ENCODE peak calls at places on chromosomes 4 and X, in eight cellular contexts. X is aorta; C is ureter; Y is NCI-H187 treated with DMSO at 0.1 percent for 48 hours; N is activated T-cell treated with anti-CD3 and anti-CD28 coated beads, Interleukin-2, amount 50 U/mL, for 72 hours; J is GM10248; S is GM06990; T is progenitor cell of endocrine pancreas. G is an unnamed sample.

GRCh38 chr4:40283413-40283812 is 51.7 kb upstream of the CHRNA9 start:
- DNase-seq in X (no peak), C (no peak), Y (no peak), N (peak; percentile 31), J (no peak), S (no peak), T (no peak), G (no peak)

GRCh38 chrX:97021680-97022079 is 138.0 kb downstream of the RPA4 start:
- DNase-seq in X (no peak), C (no peak), Y (no peak), N (no peak), J (no peak), S (no peak), T (no peak), G (no peak)

GRCh38 chr4:100872811-100873210 is 355.0 kb upstream of the EMCN start:
- DNase-seq in X (no peak), C (no peak), Y (no peak), N (no peak), J (no peak), S (no peak), T (no peak), G (no peak)

GRCh38 chr4:37908488-37909343 is 17.8 kb downstream of the TBC1D1 start:
- DNase-seq in X (no peak), C (no peak), Y (no peak), N (no peak), J (no peak), S (no peak), T (no peak), G (peak; percentile 9)

GRCh38 chr4:15164571-15164970 is 162.3 kb downstream of the CPEB2 start:
- DNase-seq in X (no peak), C (no peak), Y (no peak), N (no peak), J (no peak), S (no peak), T (no peak), G (no peak)

GRCh38 chrX:150623583-150623982 is 55.2 kb downstream of the MTM1 start:
- DNase-seq in X (no peak), C (no peak), Y (no peak), N (no peak), J (no peak), S (no peak), T (no peak), G (no peak)

GRCh38 chrX:105219454-105220401 is 766 bp downstream of the TEX13A start:
- DNase-seq in X (no peak), C (no peak), Y (no peak), N (no peak), J (no peak), S (peak; percentile 1), T (no peak), G (no peak)

GRCh38 chr4:4670869-4671268 is 129.0 kb upstream of the STX18 start:
- DNase-seq in X (no peak), C (no peak), Y (no peak), N (no peak), J (no peak), S (no peak), T (no peak), G (no peak)

GRCh38 chr4:30537462-30537861 is 182.7 kb upstream of the PCDH7 start:
- DNase-seq in X (no peak), C (no peak), Y (no peak), N (no peak), J (no peak), S (no peak), T (no peak), G (peak; percentile 72)

GRCh38 chrX:154032156-154032555 is 12.5 kb upstream of the IRAK1 start:
- DNase-seq in X (no peak), C (no peak), Y (no peak), N (no peak), J (no peak), S (no peak), T (no peak), G (no peak)

GRCh38 chr4:174554329-174554728 is 32.0 kb upstream of the HPGD start:
- DNase-seq in X (no peak), C (no peak), Y (no peak), N (no peak), J (no peak), S (no peak), T (no peak), G (no peak)

GRCh38 chr4:675980-676870 is 1.9 kb downstream of the MYL5 start:
- DNase-seq in X (peak; percentile 49), C (no peak), Y (no peak), N (no peak), J (peak; percentile 75), S (peak; percentile 77), T (no peak), G (no peak)

GRCh38 chr4:71270901-71271300 is 67.9 kb upstream of the SLC4A4 start:
- DNase-seq in X (no peak), C (no peak), Y (no peak), N (peak; percentile 30), J (no peak), S (no peak), T (no peak), G (peak; percentile 54)

GRCh38 chr4:13963601-13964000 is 336.1 kb upstream of the BOD1L1 start:
- DNase-seq in X (no peak), C (no peak), Y (no peak), N (no peak), J (no peak), S (no peak), T (no peak), G (no peak)

GRCh38 chr4:141352775-141353544 is 132.3 kb downstream of the ZNF330 start:
- DNase-seq in X (no peak), C (no peak), Y (no peak), N (no peak), J (no peak), S (no peak), T (no peak), G (peak; percentile 24)

GRCh38 chr4:37891221-37892159 is 606 bp downstream of the TBC1D1 start:
- DNase-seq in X (peak; percentile 55), C (peak; percentile 52), Y (no peak), N (peak; percentile 73), J (peak; percentile 75), S (peak; percentile 88), T (no peak), G (peak; percentile 22)

GRCh38 chrX:129723511-129723910 is 15.3 kb upstream of the XPNPEP2 start:
- DNase-seq in X (no peak), C (no peak), Y (no peak), N (no peak), J (no peak), S (no peak), T (no peak), G (no peak)

GRCh38 chr4:177161781-177162180 is 147.9 kb upstream of the NEIL3 start:
- DNase-seq in X (no peak), C (no peak), Y (no peak), N (no peak), J (no peak), S (no peak), T (no peak), G (no peak)

GRCh38 chrX:100363926-100364325 is 46.1 kb downstream of the PCDH19 start:
- DNase-seq in X (no peak), C (no peak), Y (no peak), N (no peak), J (no peak), S (no peak), T (no peak), G (no peak)

GRCh38 chr4:64718091-64718490 is 308.8 kb upstream of the TECRL start:
- DNase-seq in X (no peak), C (no peak), Y (no peak), N (no peak), J (no peak), S (no peak), T (no peak), G (no peak)

GRCh38 chr4:89256203-89256800 is 51.3 kb downstream of the GPRIN3 start:
- DNase-seq in X (no peak), C (no peak), Y (no peak), N (no peak), J (no peak), S (no peak), T (no peak), G (no peak)

GRCh38 chrX:37905436-37906147 is 58.2 kb upstream of the DYNLT3 start:
- DNase-seq in X (no peak), C (no peak), Y (no peak), N (peak; percentile 8), J (no peak), S (peak; percentile 17), T (peak; percentile 48), G (peak; percentile 9)

GRCh38 chr4:85489273-85489672 is 14.3 kb downstream of the ARHGAP24 start:
- DNase-seq in X (no peak), C (no peak), Y (no peak), N (no peak), J (no peak), S (no peak), T (no peak), G (no peak)

GRCh38 chr4:69829678-69830077 is 30.3 kb downstream of the SULT1E1 start:
- DNase-seq in X (no peak), C (no peak), Y (no peak), N (no peak), J (no peak), S (no peak), T (no peak), G (no peak)

GRCh38 chrX:132592880-132593279 is 104.0 kb upstream of the MBNL3 start:
- DNase-seq in X (no peak), C (no peak), Y (peak; percentile 80), N (no peak), J (peak; percentile 5), S (no peak), T (no peak), G (peak; percentile 1)

GRCh38 chrX:113421432-113421831 is 580.8 kb upstream of the AMOT start:
- DNase-seq in X (no peak), C (no peak), Y (no peak), N (no peak), J (no peak), S (no peak), T (no peak), G (no peak)

GRCh38 chr4:92368648-92369047 is 64.9 kb downstream of the GRID2 start:
- DNase-seq in X (no peak), C (no peak), Y (no peak), N (no peak), J (no peak), S (no peak), T (no peak), G (no peak)

GRCh38 chrX:136650811-136651210 is 2.9 kb downstream of the CD40LG start:
- DNase-seq in X (no peak), C (no peak), Y (no peak), N (no peak), J (no peak), S (no peak), T (no peak), G (no peak)

GRCh38 chrX:69362354-69362753 is 141.8 kb upstream of the NALF2 start:
- DNase-seq in X (no peak), C (no peak), Y (no peak), N (no peak), J (no peak), S (no peak), T (no peak), G (no peak)

GRCh38 chr4:19631814-19632213 is 619.9 kb upstream of the SLIT2 start:
- DNase-seq in X (no peak), C (no peak), Y (no peak), N (no peak), J (no peak), S (no peak), T (no peak), G (no peak)